ENCODE peak calls at places on chromosomes 2 and 18, in nine cellular contexts. Y, J, S, E, N, D, B, U and C are unnamed samples.

GRCh38 chr2:143649226-143649625 is 520.0 kb downstream of the ARHGAP15 start:
- DNase-seq in Y (no peak), J (no peak), S (no peak), E (no peak), N (no peak), D (no peak), B (no peak), U (no peak), C (no peak)

GRCh38 chr2:128413014-128413717 is 94.5 kb upstream of the HS6ST1 start:
- DNase-seq in Y (no peak), J (no peak), S (no peak), E (no peak), N (no peak), D (no peak), B (no peak), U (no peak), C (no peak)

GRCh38 chr18:8841781-8842485 is 136.6 kb downstream of the MTCL1 start:
- DNase-seq in Y (no peak), J (no peak), S (peak; percentile 40), E (no peak), N (no peak), D (no peak), B (no peak), U (no peak), C (no peak)

GRCh38 chr2:37654419-37654818 is 17.0 kb downstream of the CDC42EP3 start:
- DNase-seq in Y (no peak), J (no peak), S (no peak), E (no peak), N (no peak), D (no peak), B (no peak), U (no peak), C (no peak)

GRCh38 chr18:22517356-22517755 is 99.6 kb upstream of the CTAGE1 start:
- DNase-seq in Y (no peak), J (no peak), S (no peak), E (no peak), N (no peak), D (no peak), B (no peak), U (no peak), C (no peak)

GRCh38 chr2:238820909-238821308 is 27.0 kb upstream of the TWIST2 start:
- DNase-seq in Y (no peak), J (no peak), S (no peak), E (no peak), N (no peak), D (no peak), B (no peak), U (no peak), C (no peak)

GRCh38 chr2:239324456-239324855 is 76.4 kb downstream of the HDAC4 start:
- DNase-seq in Y (no peak), J (no peak), S (no peak), E (no peak), N (no peak), D (no peak), B (peak; percentile 12), U (no peak), C (no peak)

GRCh38 chr2:12928197-12928596 is 211.5 kb downstream of the TRIB2 start:
- DNase-seq in Y (peak; percentile 81), J (no peak), S (peak; percentile 83), E (peak; percentile 48), N (peak; percentile 7), D (no peak), B (no peak), U (no peak), C (no peak)

GRCh38 chr2:222869252-222869560 is 8.4 kb downstream of the ACSL3 start:
- DNase-seq in Y (no peak), J (no peak), S (no peak), E (no peak), N (no peak), D (no peak), B (no peak), U (no peak), C (no peak)

GRCh38 chr2:205704101-205704741 is 21.9 kb downstream of the NRP2 start:
- DNase-seq in Y (no peak), J (no peak), S (no peak), E (no peak), N (peak; percentile 31), D (no peak), B (no peak), U (no peak), C (no peak)

GRCh38 chr2:232672581-232672980 is 24.6 kb upstream of the GIGYF2 start:
- DNase-seq in Y (no peak), J (no peak), S (no peak), E (no peak), N (no peak), D (no peak), B (no peak), U (no peak), C (no peak)

GRCh38 chr2:13676269-13676668 is 956.2 kb upstream of the LRATD1 start:
- DNase-seq in Y (peak; percentile 83), J (no peak), S (peak; percentile 56), E (no peak), N (no peak), D (no peak), B (no peak), U (no peak), C (no peak)

GRCh38 chr2:169011698-169012097 is 19.4 kb downstream of the ABCB11 start:
- DNase-seq in Y (no peak), J (no peak), S (no peak), E (no peak), N (no peak), D (no peak), B (no peak), U (no peak), C (no peak)

GRCh38 chr18:74905245-74905644 is 303.7 kb downstream of the PTGR3 start:
- DNase-seq in Y (no peak), J (no peak), S (no peak), E (no peak), N (no peak), D (no peak), B (peak; percentile 9), U (no peak), C (no peak)

GRCh38 chr2:65766768-65767267 is 334.4 kb upstream of the SPRED2 start:
- DNase-seq in Y (no peak), J (no peak), S (no peak), E (no peak), N (no peak), D (no peak), B (no peak), U (no peak), C (no peak)

GRCh38 chr2:8548065-8548870 is 133.6 kb upstream of the ID2 start:
- DNase-seq in Y (no peak), J (no peak), S (no peak), E (no peak), N (no peak), D (no peak), B (no peak), U (no peak), C (no peak)

GRCh38 chr2:234243871-234244565 is 193.5 kb downstream of the SPP2 start:
- DNase-seq in Y (peak; percentile 47), J (no peak), S (no peak), E (no peak), N (no peak), D (peak; percentile 17), B (no peak), U (no peak), C (no peak)

GRCh38 chr18:48345596-48345995 is 63.6 kb downstream of the ZBTB7C start:
- DNase-seq in Y (peak; percentile 9), J (no peak), S (peak; percentile 48), E (no peak), N (no peak), D (no peak), B (no peak), U (no peak), C (no peak)

GRCh38 chr18:32847719-32848118 is 74.9 kb upstream of the KLHL14 start:
- DNase-seq in Y (no peak), J (no peak), S (no peak), E (peak; percentile 2), N (no peak), D (no peak), B (no peak), U (no peak), C (no peak)

GRCh38 chr2:42809876-42810125 is 17.4 kb upstream of the HAAO start:
- DNase-seq in Y (peak; percentile 76), J (no peak), S (peak; percentile 72), E (peak; percentile 77), N (peak; percentile 86), D (peak; percentile 70), B (no peak), U (peak; percentile 93), C (peak; percentile 76)

GRCh38 chr2:2840101-2840531 is 509.0 kb upstream of the MYT1L start:
- DNase-seq in Y (no peak), J (no peak), S (no peak), E (no peak), N (no peak), D (no peak), B (no peak), U (no peak), C (peak; percentile 87)

GRCh38 chr2:3450385-3451031 is 68.8 kb downstream of the ADI1 start:
- DNase-seq in Y (no peak), J (no peak), S (no peak), E (no peak), N (no peak), D (no peak), B (no peak), U (no peak), C (no peak)

GRCh38 chr2:85905891-85906290 is 17.1 kb upstream of the ST3GAL5 start:
- DNase-seq in Y (no peak), J (no peak), S (no peak), E (no peak), N (no peak), D (no peak), B (no peak), U (no peak), C (no peak)

GRCh38 chr2:42404666-42405065 is 43.6 kb upstream of the COX7A2L start:
- DNase-seq in Y (no peak), J (no peak), S (no peak), E (no peak), N (no peak), D (no peak), B (no peak), U (no peak), C (no peak)

GRCh38 chr2:47309472-47309951 is 93.4 kb upstream of the MSH2 start:
- DNase-seq in Y (no peak), J (no peak), S (no peak), E (no peak), N (peak; percentile 36), D (no peak), B (no peak), U (no peak), C (no peak)

GRCh38 chr2:69159988-69160387 is 147.0 kb downstream of the ANTXR1 start:
- DNase-seq in Y (no peak), J (no peak), S (peak; percentile 69), E (no peak), N (no peak), D (no peak), B (no peak), U (no peak), C (no peak)

GRCh38 chr2:159396796-159397195 is 110.3 kb upstream of the WDSUB1 start:
- DNase-seq in Y (peak; percentile 2), J (no peak), S (no peak), E (no peak), N (no peak), D (no peak), B (no peak), U (no peak), C (no peak)

GRCh38 chr2:26184086-26184485 is 11.2 kb downstream of the GAREM2 start:
- DNase-seq in Y (no peak), J (no peak), S (no peak), E (no peak), N (no peak), D (no peak), B (no peak), U (no peak), C (no peak)

GRCh38 chr2:27992787-27993747 is 102.5 kb downstream of the BABAM2 start:
- DNase-seq in Y (peak; percentile 60), J (no peak), S (peak; percentile 65), E (no peak), N (no peak), D (no peak), B (no peak), U (no peak), C (no peak)